ENCODE peak calls at places on chromosome 14, in ten cellular contexts. Z is MM.1S, U is gastrocnemius medialis, B is aorta, F is lower lobe of right lung, W is upper lobe of right lung, T is fibroblast of mammary gland, C is choroid plexus epithelial cell, H is AG04450, M is transverse colon. Q is an unnamed sample.

GRCh38 chr14:43200519-43200918 is 1306.6 kb downstream of the FSCB start:
- DNase-seq in U (no peak), C (no peak), M (no peak), B (no peak), W (no peak), Z (no peak), F (no peak), T (no peak), H (no peak), Q (no peak)

GRCh38 chr14:22887990-22888378 is 5.0 kb downstream of the REM2 start:
- DNase-seq in B (peak), C (no peak), M (peak), T (no peak), Z (peak), H (no peak), U (no peak), W (no peak), F (no peak), Q (no peak)

GRCh38 chr14:55928316-55928715 is 189.9 kb upstream of the PELI2 start:
- DNase-seq in M (no peak), W (no peak), T (no peak), Z (no peak), H (no peak), C (no peak), U (no peak), B (no peak), F (no peak), Q (no peak)

GRCh38 chr14:64673748-64674147 is 30.5 kb upstream of the PLEKHG3 start:
- DNase-seq in C (no peak), W (no peak), F (peak), B (no peak), M (no peak), U (no peak), H (no peak), T (no peak), Z (no peak), Q (peak)

GRCh38 chr14:55869397-55870049 is 248.7 kb upstream of the PELI2 start:
- DNase-seq in C (no peak), U (no peak), B (no peak), F (no peak), M (no peak), Z (no peak), W (no peak), H (no peak), T (peak), Q (no peak)

GRCh38 chr14:48251290-48251689 is 575.9 kb upstream of the MDGA2 start:
- DNase-seq in W (no peak), B (no peak), T (no peak), U (no peak), F (no peak), Z (no peak), C (no peak), M (no peak), H (no peak), Q (no peak)

GRCh38 chr14:56539862-56540261 is 39.7 kb upstream of the TMEM260 start:
- DNase-seq in H (no peak), F (no peak), W (no peak), C (no peak), U (no peak), Z (no peak), B (no peak), T (no peak), M (no peak), Q (no peak)

GRCh38 chr14:78399316-78399889 is 229.2 kb downstream of the NRXN3 start:
- DNase-seq in Z (no peak), W (no peak), T (peak), F (no peak), C (peak), M (no peak), U (no peak), B (no peak), H (no peak), Q (peak)

GRCh38 chr14:32374155-32374554 is 45.1 kb downstream of the AKAP6 start:
- DNase-seq in Z (no peak), F (no peak), U (no peak), T (peak), C (peak), M (no peak), B (no peak), H (no peak), W (no peak), Q (no peak)

GRCh38 chr14:99391671-99392070 is 89.0 kb downstream of the SETD3 start:
- DNase-seq in U (no peak), H (no peak), T (peak), F (no peak), Z (no peak), C (no peak), M (no peak), W (no peak), B (no peak), Q (no peak)

GRCh38 chr14:98819132-98819866 is 452.7 kb downstream of the BCL11B start:
- DNase-seq in C (no peak), T (no peak), W (no peak), M (no peak), B (no peak), U (no peak), Z (no peak), H (no peak), F (no peak), Q (no peak)

GRCh38 chr14:77120771-77121743 is 20.5 kb downstream of the ZDHHC22 start:
- DNase-seq in B (no peak), F (no peak), Z (peak), T (no peak), C (no peak), W (no peak), M (peak), U (no peak), H (no peak), Q (no peak)

GRCh38 chr14:34604990-34605389 is 25.0 kb downstream of the SNX6 start:
- DNase-seq in F (no peak), M (no peak), W (no peak), U (no peak), T (peak), B (no peak), H (no peak), C (peak), Z (no peak), Q (no peak)

GRCh38 chr14:20327005-20327869 is 5.8 kb downstream of the CCNB1IP1 start:
- DNase-seq in T (peak), Z (peak), H (peak), M (no peak), F (no peak), C (peak), B (no peak), W (no peak), U (no peak), Q (peak)

GRCh38 chr14:99273724-99274345 is 1.8 kb upstream of the BCL11B start:
- DNase-seq in U (no peak), H (no peak), T (no peak), M (peak), C (no peak), B (no peak), W (no peak), Z (no peak), F (no peak), Q (no peak)

GRCh38 chr14:92747701-92748258 is 647 bp downstream of the LGMN start:
- DNase-seq in W (no peak), M (peak), F (no peak), Z (peak), B (no peak), H (no peak), C (peak), U (no peak), T (no peak), Q (no peak)

GRCh38 chr14:56561586-56561985 is 18.0 kb upstream of the TMEM260 start:
- DNase-seq in H (no peak), M (no peak), C (no peak), T (peak), Z (no peak), B (no peak), W (no peak), U (no peak), F (no peak), Q (no peak)

GRCh38 chr14:93655078-93655750 is 133.1 kb downstream of the PRIMA1 start:
- DNase-seq in Z (peak), T (peak), F (no peak), W (no peak), U (no peak), B (no peak), C (peak), M (no peak), H (no peak), Q (peak)

GRCh38 chr14:81164167-81164774 is 56.5 kb downstream of the GTF2A1 start:
- DNase-seq in F (no peak), H (peak), Z (peak), B (no peak), U (no peak), W (no peak), C (peak), T (peak), M (peak), Q (peak)

GRCh38 chr14:101960225-101960624 is 4.1 kb upstream of the DYNC1H1 start:
- DNase-seq in U (no peak), W (no peak), M (no peak), C (no peak), H (no peak), B (no peak), T (peak), F (no peak), Z (peak), Q (no peak)

GRCh38 chr14:99191663-99192621 is 80.1 kb downstream of the BCL11B start:
- DNase-seq in M (peak), T (peak), H (no peak), C (peak), Z (peak), B (peak), W (no peak), F (no peak), U (no peak), Q (peak)

GRCh38 chr14:105384605-105385321 is 13.6 kb upstream of the TEX22 start:
- DNase-seq in F (no peak), Z (no peak), C (no peak), M (no peak), W (no peak), T (no peak), U (no peak), B (peak), H (no peak), Q (no peak)

GRCh38 chr14:76647699-76648298 is 113.5 kb upstream of the VASH1 start:
- DNase-seq in U (no peak), F (no peak), Z (peak), T (peak), C (peak), W (no peak), M (peak), B (no peak), H (peak), Q (peak)

DNA sequence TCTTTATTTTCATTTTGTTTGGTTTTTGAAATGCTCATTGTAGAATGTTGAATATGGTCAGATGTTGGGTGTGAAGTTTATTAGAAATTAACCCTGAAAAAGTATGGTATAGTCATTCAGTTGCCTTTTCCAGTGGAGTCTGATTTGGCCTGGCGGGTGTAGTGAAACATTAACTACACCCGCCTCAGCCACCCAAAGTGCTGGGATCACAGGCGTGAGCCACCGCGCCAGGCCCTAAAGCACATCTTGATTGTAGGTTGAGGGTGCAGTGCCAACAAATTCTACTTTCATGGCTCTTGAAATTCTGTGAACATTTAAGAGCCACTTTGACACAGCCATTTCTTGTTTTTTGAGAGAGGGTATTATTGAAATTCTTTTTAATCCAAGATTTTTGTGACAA is 624.9 kb downstream of the DIO2 start:
- DNase-seq in W (peak), F (peak), U (no peak), M (peak), H (no peak), B (no peak), T (no peak), C (no peak), Z (no peak), Q (no peak)
- H3K4me3 ChIP-seq in W (no peak), F (no peak), U (no peak), M (no peak), H (no peak), B (no peak), T (no peak), C (no peak), Z (no peak), Q (no peak)

GRCh38 chr14:60646202-60646886 is 2.9 kb downstream of the SIX1 start:
- DNase-seq in H (no peak), W (no peak), B (no peak), M (no peak), F (no peak), C (peak), Z (no peak), T (no peak), U (peak), Q (no peak)
- H3K4me3 ChIP-seq in H (peak), W (no peak), B (no peak), M (no peak), F (no peak), C (peak), Z (no peak), T (peak), U (peak), Q (no peak)

DNA sequence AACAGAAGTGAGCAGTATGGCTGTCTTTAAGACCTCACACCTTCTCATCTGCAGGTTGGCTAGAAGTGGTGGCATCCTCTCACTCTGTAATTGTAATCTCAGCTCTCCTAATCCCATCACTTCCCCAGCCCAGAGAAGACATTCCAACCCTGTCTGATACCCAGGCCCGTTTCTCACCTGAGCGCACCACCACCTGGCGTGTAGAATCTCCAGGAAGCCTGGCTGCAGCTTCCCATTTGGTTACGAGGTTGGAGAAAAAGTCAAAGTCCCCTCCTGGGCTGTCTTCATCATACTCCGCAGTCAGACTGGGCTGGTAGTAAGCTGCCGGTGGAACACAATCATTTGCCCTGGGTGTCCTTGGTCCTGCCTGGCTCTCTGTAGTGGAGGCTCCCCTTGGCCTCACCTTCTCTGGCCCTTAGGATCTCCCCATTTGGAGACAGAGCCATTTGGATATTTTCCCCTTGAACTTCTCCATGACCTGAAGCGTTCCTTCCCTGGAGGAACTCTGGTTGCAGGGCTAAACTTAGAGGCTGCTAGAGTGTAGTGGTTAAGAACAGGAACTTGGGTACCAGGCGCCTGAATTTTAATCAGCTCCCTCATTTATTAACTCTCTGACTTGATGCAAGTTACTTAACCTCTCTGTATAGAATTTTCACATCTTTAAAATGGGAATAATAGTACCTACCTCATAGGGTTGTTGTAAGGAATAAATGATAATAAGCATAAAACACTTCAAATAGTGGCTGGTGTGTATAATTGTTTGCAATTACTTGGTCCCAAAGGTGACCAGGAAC is 1.8 kb downstream of the SDR39U1 start:
- DNase-seq in H (no peak), C (no peak), Z (no peak), F (no peak), T (no peak), W (no peak), B (no peak), U (no peak), M (no peak), Q (no peak)
- H3K4me3 ChIP-seq in H (no peak), C (no peak), Z (no peak), F (no peak), T (peak), W (no peak), B (no peak), U (no peak), M (no peak), Q (peak)

GRCh38 chr14:85527458-85527857 is 2.5 kb upstream of the FLRT2 start:
- DNase-seq in H (no peak), M (no peak), C (peak), U (no peak), B (no peak), W (no peak), Z (no peak), F (no peak), T (peak), Q (no peak)

GRCh38 chr14:85528882-85529585 is 910 bp upstream of the FLRT2 start:
- DNase-seq in C (peak), U (peak), T (peak), M (no peak), F (peak), Z (no peak), B (no peak), W (peak), H (no peak), Q (no peak)

GRCh38 chr14:85527006-85527405 is 2.9 kb upstream of the FLRT2 start:
- DNase-seq in T (peak), U (no peak), F (no peak), C (peak), Z (no peak), M (no peak), B (no peak), W (no peak), H (no peak), Q (no peak)

GRCh38 chr14:85529803-85530574 is at the start of gene FLRT2:
- DNase-seq in W (peak), T (peak), Z (no peak), C (peak), U (peak), M (no peak), F (peak), B (peak), H (no peak), Q (no peak)

DNA sequence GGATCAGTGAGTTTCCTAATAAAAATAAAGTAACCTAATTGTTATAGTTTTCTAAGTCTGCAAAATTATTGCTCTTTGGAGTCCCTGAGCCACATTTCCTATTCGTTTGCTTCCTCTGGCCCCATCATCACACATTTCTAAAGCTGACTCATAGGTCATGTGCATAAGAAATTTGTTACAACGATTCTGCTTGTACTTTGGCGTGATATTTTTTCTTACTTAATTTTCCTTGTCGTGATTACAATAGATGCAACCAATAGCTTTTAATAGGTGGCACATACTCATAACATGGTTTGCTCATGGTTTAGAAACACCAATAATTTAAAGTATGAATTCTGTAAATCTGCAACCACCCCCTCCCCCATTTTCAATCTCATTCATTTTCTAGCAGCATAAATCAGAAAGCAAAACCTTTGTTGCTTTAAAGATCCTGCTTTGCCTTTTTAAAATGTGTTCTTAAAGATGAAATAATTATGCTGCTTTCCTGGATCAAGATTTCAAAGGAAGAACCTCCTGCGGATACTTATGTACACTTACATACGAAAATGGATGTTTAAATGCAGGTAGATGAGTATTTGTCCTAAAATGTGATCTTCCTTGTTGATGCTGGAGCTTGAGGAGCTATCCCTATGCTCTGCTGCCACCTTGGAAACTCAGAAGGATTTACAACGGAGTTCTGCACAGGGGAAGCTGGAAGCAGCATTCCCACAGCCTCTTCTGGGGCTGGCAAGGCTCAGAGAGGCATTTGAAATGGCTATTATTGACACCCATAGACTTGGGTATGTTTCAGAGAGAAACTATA is 1.7 kb upstream of the FLRT2 start:
- DNase-seq in B (no peak), Z (no peak), H (no peak), F (no peak), T (peak), C (peak), W (peak), U (peak), M (no peak), Q (no peak)
- H3K4me3 ChIP-seq in B (peak), Z (no peak), H (peak), F (peak), T (peak), C (peak), W (peak), U (peak), M (no peak), Q (no peak)

DNA sequence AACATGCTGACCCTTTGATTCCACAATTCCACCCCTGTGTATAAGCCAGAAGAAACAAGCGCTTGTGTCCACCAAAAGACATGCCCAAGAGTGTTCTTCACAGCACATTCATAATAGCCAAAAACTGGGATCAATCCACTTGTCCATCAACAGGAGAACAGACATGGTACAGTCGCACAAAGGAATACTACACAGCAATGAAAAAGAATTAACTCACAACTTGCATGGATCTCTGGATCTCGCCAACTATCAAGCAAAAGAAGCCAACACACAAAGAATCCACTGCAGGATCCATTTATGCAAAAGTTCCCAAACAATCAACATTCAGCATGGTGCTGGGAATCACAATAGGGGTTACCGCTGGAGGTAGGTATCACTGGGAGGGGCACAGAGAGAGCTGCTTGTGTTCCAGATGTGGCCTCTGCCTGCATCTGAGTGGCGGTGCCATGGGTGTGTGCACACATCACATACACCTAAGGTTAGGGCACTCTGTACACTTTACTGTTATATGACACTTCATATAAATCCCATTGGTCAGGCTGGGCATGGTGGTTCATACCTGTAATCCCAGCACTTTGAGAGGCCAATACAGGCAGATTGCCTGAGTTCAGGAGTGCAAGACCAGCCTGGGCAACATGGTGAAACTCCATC is 30.9 kb downstream of the CLMN start:
- DNase-seq in F (no peak), H (no peak), T (no peak), W (no peak), Z (no peak), M (no peak), B (no peak), C (no peak), U (no peak), Q (no peak)
- H3K4me3 ChIP-seq in F (no peak), H (no peak), T (no peak), W (no peak), Z (no peak), M (no peak), B (no peak), C (no peak), U (no peak), Q (no peak)

DNA sequence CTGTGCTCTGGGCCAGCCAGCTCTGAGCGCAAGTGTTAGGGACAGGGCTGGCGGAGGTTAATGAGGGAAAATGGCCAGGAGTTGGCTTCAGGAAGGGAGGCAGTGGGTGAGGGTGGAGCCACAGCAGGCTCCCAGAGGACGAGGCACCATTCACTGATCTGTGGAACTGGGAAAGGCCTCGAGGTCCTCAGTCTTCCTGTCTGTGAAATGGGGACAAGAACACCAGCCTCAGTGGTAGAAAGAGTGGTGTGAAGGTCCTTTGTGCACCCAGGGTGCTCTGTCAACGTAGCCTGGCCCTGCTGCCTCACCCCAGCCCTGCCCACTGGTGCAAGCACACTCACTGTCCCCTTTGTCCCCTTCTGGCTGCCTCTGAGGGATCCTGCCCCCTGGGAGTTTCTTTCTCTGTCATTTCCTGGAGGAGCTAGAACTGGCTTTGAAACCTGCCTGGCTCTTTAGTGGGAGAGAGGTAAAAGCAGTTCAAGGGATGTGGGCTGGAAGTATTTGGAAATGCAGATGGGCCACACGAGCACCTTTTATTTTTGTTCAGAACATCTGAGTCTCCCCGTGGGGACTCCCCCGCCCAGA is 25.0 kb downstream of the SYNDIG1L start:
- DNase-seq in B (no peak), H (no peak), U (no peak), W (no peak), Z (no peak), C (no peak), T (no peak), M (no peak), F (no peak), Q (no peak)
- H3K4me3 ChIP-seq in B (no peak), H (no peak), U (peak), W (peak), Z (no peak), C (no peak), T (no peak), M (no peak), F (no peak), Q (no peak)

GRCh38 chr14:88599321-88599720 is 36.5 kb downstream of the ZC3H14 start:
- DNase-seq in T (no peak), F (no peak), H (no peak), Z (no peak), C (no peak), U (no peak), B (no peak), W (no peak), M (no peak), Q (no peak)
- H3K4me3 ChIP-seq in T (no peak), F (no peak), H (no peak), Z (no peak), C (no peak), U (no peak), B (no peak), W (no peak), M (no peak), Q (no peak)